ENCODE peak calls at places on chromosomes 2 and 18, in five cellular contexts. R is GM12865, T is fibroblast of lung, L is HFF-Myc, Q is AG09309. G is an unnamed sample.

GRCh38 chr2:61759718-61760117 is 94.1 kb downstream of the FAM161A start:
- DNase-seq in T (peak; percentile 80), Q (no peak), L (no peak), R (no peak), G (no peak)

GRCh38 chr2:75221872-75222271 is 22.6 kb upstream of the TACR1 start:
- DNase-seq in Q (peak; percentile 44), L (peak; percentile 15), R (no peak), T (peak; percentile 31), G (no peak)

GRCh38 chr18:45642238-45642637 is 27.0 kb downstream of the SLC14A2 start:
- DNase-seq in R (no peak), L (no peak), T (no peak), Q (no peak), G (no peak)

GRCh38 chr18:79866889-79867574 is 69.3 kb downstream of the KCNG2 start:
- DNase-seq in T (no peak), R (no peak), Q (no peak), L (no peak), G (no peak)

GRCh38 chr18:62788891-62789290 is 73.5 kb downstream of the PHLPP1 start:
- DNase-seq in R (no peak), Q (peak; percentile 32), T (no peak), L (no peak), G (no peak)

GRCh38 chr18:57397440-57397839 is 37.7 kb upstream of the ONECUT2 start:
- DNase-seq in R (no peak), L (peak; percentile 37), Q (no peak), T (peak; percentile 7), G (no peak)

GRCh38 chr2:65319080-65319673 is 91.5 kb downstream of the ACTR2 start:
- DNase-seq in R (peak; percentile 32), Q (no peak), L (no peak), T (no peak), G (no peak)

GRCh38 chr18:45589559-45590041 is 25.7 kb upstream of the SLC14A2 start:
- DNase-seq in R (no peak), L (peak; percentile 96), Q (peak; percentile 80), T (peak; percentile 96), G (no peak)

GRCh38 chr2:215791481-215791937 is 221.8 kb downstream of the MREG start:
- DNase-seq in T (no peak), Q (no peak), L (no peak), R (no peak), G (no peak)

GRCh38 chr2:234437642-234438321 is 59.1 kb downstream of the ARL4C start:
- DNase-seq in T (no peak), L (no peak), Q (no peak), R (no peak), G (no peak)

GRCh38 chr2:74373189-74373588 is 6.9 kb downstream of the DCTN1 start:
- DNase-seq in T (no peak), R (no peak), Q (no peak), L (no peak), G (peak; percentile 71)

GRCh38 chr2:195563857-195564512 is 93.0 kb upstream of the SLC39A10 start:
- DNase-seq in L (no peak), R (peak; percentile 39), Q (peak; percentile 95), T (peak; percentile 89), G (no peak)

GRCh38 chr18:73735836-73736235 is 411.8 kb downstream of the FBXO15 start:
- DNase-seq in R (no peak), T (no peak), L (no peak), Q (no peak), G (no peak)

GRCh38 chr2:173654146-173654895 is 299.6 kb downstream of the CDCA7 start:
- DNase-seq in R (no peak), L (no peak), Q (no peak), T (no peak), G (no peak)

GRCh38 chr18:1253825-1254224 is 349.2 kb downstream of the ADCYAP1 start:
- DNase-seq in T (no peak), L (no peak), Q (no peak), R (no peak), G (no peak)

GRCh38 chr2:100812141-100812540 is 7.8 kb upstream of the NPAS2 start:
- DNase-seq in R (no peak), Q (no peak), L (no peak), T (no peak), G (no peak)

GRCh38 chr2:96145028-96145939 is at the start of gene DUSP2:
- DNase-seq in R (peak; percentile 97), Q (no peak), T (peak; percentile 45), L (no peak), G (peak; percentile 83)

GRCh38 chr2:241179894-241180293 is 8.6 kb upstream of the ANO7 start:
- DNase-seq in L (no peak), Q (no peak), R (peak; percentile 18), T (peak; percentile 43), G (no peak)

GRCh38 chr18:13370995-13371625 is 152.6 kb downstream of the LDLRAD4 start:
- DNase-seq in L (no peak), T (no peak), Q (no peak), R (no peak), G (no peak)

GRCh38 chr2:40955635-40956034 is 503.7 kb upstream of the SLC8A1 start:
- DNase-seq in T (peak; percentile 1), R (no peak), L (no peak), Q (no peak), G (no peak)

GRCh38 chr2:238920053-238920452 is 72.2 kb downstream of the TWIST2 start:
- DNase-seq in L (no peak), T (no peak), R (no peak), Q (no peak), G (no peak)

GRCh38 chr2:122156101-122156500 is 400.6 kb downstream of the TSN start:
- DNase-seq in L (no peak), Q (no peak), T (no peak), R (peak; percentile 30), G (no peak)

GRCh38 chr18:8254664-8255063 is 354.6 kb upstream of the RAB12 start:
- DNase-seq in T (peak; percentile 29), Q (no peak), L (no peak), R (no peak), G (no peak)

GRCh38 chr2:106596844-106597243 is 109.7 kb downstream of the CD8B2 start:
- DNase-seq in R (peak; percentile 6), Q (no peak), L (no peak), T (no peak), G (no peak)

GRCh38 chr2:206160124-206160806 is 570 bp downstream of the EEF1B2 start:
- DNase-seq in R (peak; percentile 70), T (peak; percentile 51), Q (no peak), L (no peak), G (no peak)

GRCh38 chr2:226115832-226116200 is 683.8 kb downstream of the IRS1 start:
- DNase-seq in R (no peak), T (no peak), L (no peak), Q (no peak), G (no peak)

GRCh38 chr2:241272298-241272721 is 43.2 kb downstream of the HDLBP start:
- DNase-seq in R (peak; percentile 52), Q (no peak), T (peak; percentile 21), L (no peak), G (peak; percentile 47)

GRCh38 chr2:180056367-180057118 is 49.4 kb upstream of the CWC22 start:
- DNase-seq in T (no peak), L (no peak), Q (no peak), R (no peak), G (no peak)

GRCh38 chr2:78431241-78431640 is 594.3 kb upstream of the REG3G start:
- DNase-seq in T (no peak), Q (no peak), L (no peak), R (no peak), G (no peak)

GRCh38 chr2:100178085-100178788 is 35.8 kb upstream of the AFF3 start:
- DNase-seq in T (peak; percentile 37), L (no peak), Q (no peak), R (peak; percentile 73), G (no peak)

GRCh38 chr2:200422532-200423262 is 87.2 kb downstream of the KCTD18 start:
- DNase-seq in Q (no peak), R (no peak), L (no peak), T (no peak), G (no peak)

GRCh38 chr2:215476424-215476823 is 40.6 kb upstream of the FN1 start:
- DNase-seq in Q (no peak), L (no peak), T (no peak), R (no peak), G (no peak)

GRCh38 chr2:240904216-240905175 is 1.6 kb upstream of the CROCC2 start:
- DNase-seq in Q (no peak), L (no peak), T (no peak), R (no peak), G (peak; percentile 76)

GRCh38 chr2:166972418-166972817 is 84.1 kb downstream of the XIRP2 start:
- DNase-seq in R (no peak), T (peak; percentile 2), Q (no peak), L (no peak), G (no peak)

DNA sequence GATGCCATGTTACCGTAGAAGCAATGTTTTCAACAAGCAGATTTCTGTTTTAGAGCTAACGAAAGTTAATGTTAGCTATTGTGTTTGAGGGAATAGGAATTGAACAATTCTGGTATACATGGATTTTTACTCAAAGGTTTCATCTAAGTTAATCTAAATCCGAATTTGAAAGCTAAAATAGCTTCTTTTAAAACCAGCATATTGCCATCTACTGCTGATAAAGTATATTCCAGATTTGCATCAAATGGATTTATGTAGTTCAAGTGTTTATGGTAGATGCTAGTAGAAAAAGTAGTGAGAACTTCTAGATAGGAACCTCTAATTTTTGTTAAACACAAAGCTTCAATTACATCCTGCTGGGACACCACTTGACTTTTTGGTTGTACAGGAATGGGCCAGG is 1569.5 kb upstream of the NXPH2 start:
- DNase-seq in L (no peak), T (peak; percentile 32), R (no peak), Q (no peak), G (no peak)
- TF ChIP-seq CTCF in L (no peak), T (no peak), R (no peak), Q (no peak), G (no peak)

DNA sequence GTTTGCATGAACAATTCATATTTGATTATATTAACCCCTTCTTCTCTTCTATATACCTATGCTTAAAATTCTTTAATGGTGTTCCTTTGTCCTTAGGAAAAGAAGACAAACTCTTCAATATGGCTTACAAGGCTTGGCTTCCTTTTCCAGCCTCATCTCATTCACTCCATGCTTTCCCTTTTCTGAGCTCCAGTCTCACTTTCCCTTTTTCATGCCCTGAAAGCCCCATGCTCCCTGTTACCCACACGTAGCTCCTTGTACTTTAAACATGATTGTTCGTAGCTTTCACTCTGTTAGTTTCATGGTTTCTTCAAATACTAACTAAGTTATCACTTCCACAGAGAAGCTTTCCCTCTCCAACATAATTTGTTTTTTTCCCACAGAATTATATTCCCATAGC is 161.3 kb downstream of the UBE2E3 start:
- DNase-seq in Q (no peak), T (no peak), R (no peak), L (no peak), G (no peak)
- H3K4me3 ChIP-seq in Q (no peak overlapping the region), T (no peak overlapping the region), R (no peak overlapping the region), L (no peak overlapping the region), G (no peak overlapping the region)

GRCh38 chr18:34867520-34867919 is 157.4 kb downstream of the DTNA start:
- DNase-seq in T (no peak), R (no peak), L (no peak), Q (no peak), G (no peak)
- TF ChIP-seq CTCF in T (peak; percentile 32), R (no peak), L (peak; percentile 49), Q (peak; percentile 15), G (no peak)

DNA sequence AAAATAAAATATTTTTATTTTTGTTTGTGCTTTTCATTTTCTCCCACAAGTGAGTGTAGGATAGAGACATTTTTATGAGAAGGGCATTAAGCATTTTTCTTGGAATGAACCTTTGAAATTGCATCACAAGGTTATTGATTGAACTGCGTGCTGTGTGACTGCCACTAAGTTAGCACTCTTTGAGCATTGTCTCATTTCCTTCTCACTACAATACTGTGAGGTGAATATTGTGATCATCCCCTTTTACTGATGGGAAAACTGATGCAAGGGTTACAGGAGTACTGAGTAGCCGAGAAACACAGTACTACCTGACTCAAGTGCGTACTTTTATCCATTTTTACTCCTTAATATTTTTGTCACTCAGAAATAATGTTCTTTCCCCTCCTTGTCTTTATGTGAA is 2.0 kb downstream of the NBEAL1 start:
- DNase-seq in L (no peak), T (no peak), R (no peak), Q (no peak), G (no peak)
- H3K4me3 ChIP-seq in L (peak overlapping the region; percentile 91), T (peak overlapping the region; percentile 95), R (peak overlapping the region; percentile 19), Q (peak overlapping the region; percentile 21), G (peak overlapping the region; percentile 12)